ENCODE peak calls at places on chromosome 17, in seven cellular contexts. One of them, this sample, is unnamed. For H3K4me1 and H3K36me3, the result is how much of the 10 kb centered on the place peaks cover.

GRCh38 chr17:53142890-53143289 is 679.8 kb upstream of the KIF2B start:
- DNase-seq in adrenal gland: no peak
- DNase-seq in HepG2: no peak
- DNase-seq in sigmoid colon: no peak
- DNase-seq in transverse colon: no peak
- DNase-seq in heart left ventricle: no peak
- DNase-seq in uterus: no peak
- DNase-seq in this sample: no peak

GRCh38 chr17:62599964-62600657 is 27.4 kb upstream of the MRC2 start:
- DNase-seq in HepG2: no peak
- DNase-seq in transverse colon: no peak
- DNase-seq in uterus: no peak
- DNase-seq in heart left ventricle: no peak
- DNase-seq in sigmoid colon: no peak
- DNase-seq in adrenal gland: no peak
- DNase-seq in this sample: no peak

GRCh38 chr17:4605826-4606225 is 21.5 kb downstream of the SMTNL2 start:
- DNase-seq in adrenal gland: peak
- DNase-seq in HepG2: no peak
- DNase-seq in uterus: peak
- DNase-seq in heart left ventricle: peak
- DNase-seq in transverse colon: peak
- DNase-seq in sigmoid colon: no peak
- DNase-seq in this sample: no peak

GRCh38 chr17:78330570-78331224 is 29.2 kb downstream of the SOCS3 start:
- DNase-seq in transverse colon: peak
- DNase-seq in adrenal gland: no peak
- DNase-seq in uterus: peak
- DNase-seq in HepG2: no peak
- DNase-seq in sigmoid colon: no peak
- DNase-seq in heart left ventricle: peak
- DNase-seq in this sample: no peak

GRCh38 chr17:51653902-51654301 is 393.6 kb downstream of the UTP18 start:
- DNase-seq in HepG2: no peak
- DNase-seq in adrenal gland: no peak
- DNase-seq in uterus: no peak
- DNase-seq in transverse colon: no peak
- DNase-seq in heart left ventricle: no peak
- DNase-seq in sigmoid colon: no peak
- DNase-seq in this sample: no peak

GRCh38 chr17:50684612-50685333 is 22.9 kb downstream of the ANKRD40 start:
- DNase-seq in adrenal gland: peak
- DNase-seq in sigmoid colon: peak
- DNase-seq in heart left ventricle: no peak
- DNase-seq in uterus: no peak
- DNase-seq in HepG2: peak
- DNase-seq in transverse colon: peak
- DNase-seq in this sample: peak

GRCh38 chr17:50818266-50818665 is 17.1 kb upstream of the WFIKKN2 start:
- DNase-seq in adrenal gland: no peak
- DNase-seq in HepG2: no peak
- DNase-seq in transverse colon: no peak
- DNase-seq in sigmoid colon: no peak
- DNase-seq in heart left ventricle: no peak
- DNase-seq in uterus: no peak
- DNase-seq in this sample: no peak

GRCh38 chr17:76529224-76529642 is 8.3 kb downstream of the CYGB start:
- DNase-seq in heart left ventricle: peak
- DNase-seq in uterus: peak
- DNase-seq in adrenal gland: no peak
- DNase-seq in sigmoid colon: peak
- DNase-seq in HepG2: no peak
- DNase-seq in transverse colon: peak
- DNase-seq in this sample: no peak

GRCh38 chr17:56593741-56594527 is 435 bp downstream of the NOG start:
- DNase-seq in adrenal gland: peak
- DNase-seq in sigmoid colon: peak
- DNase-seq in HepG2: peak
- DNase-seq in transverse colon: peak
- DNase-seq in uterus: peak
- DNase-seq in heart left ventricle: peak
- DNase-seq in this sample: peak

GRCh38 chr17:82603981-82604448 is 44.2 kb downstream of the WDR45B start:
- DNase-seq in uterus: no peak
- DNase-seq in heart left ventricle: peak
- DNase-seq in transverse colon: peak
- DNase-seq in adrenal gland: peak
- DNase-seq in HepG2: no peak
- DNase-seq in sigmoid colon: peak
- DNase-seq in this sample: peak
- TF ChIP-seq POLR2A in uterus: no peak
- TF ChIP-seq POLR2A in heart left ventricle: no peak
- TF ChIP-seq POLR2A in transverse colon: peak
- TF ChIP-seq POLR2A in adrenal gland: no peak
- TF ChIP-seq POLR2A in HepG2: no peak
- TF ChIP-seq POLR2A in sigmoid colon: no peak
- TF ChIP-seq POLR2A in this sample: no peak

DNA sequence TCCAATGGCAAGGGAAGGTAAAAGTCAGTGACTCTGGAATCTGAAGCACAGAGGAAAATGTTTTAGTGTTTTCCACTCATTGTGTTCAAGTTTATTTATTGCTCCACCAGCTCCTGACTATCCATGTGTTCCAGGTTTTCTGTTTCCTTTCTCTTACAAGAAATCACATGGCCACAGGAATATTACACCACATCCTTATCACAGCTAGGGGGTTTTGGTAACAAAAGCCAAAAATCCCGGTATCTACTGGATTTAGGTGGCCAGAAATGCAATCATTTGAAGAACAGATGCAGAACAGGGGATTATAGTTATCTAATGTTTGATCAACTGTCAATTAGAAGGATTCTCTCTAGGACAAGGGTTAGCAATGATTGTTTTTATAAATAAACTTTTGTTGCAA is 47.9 kb downstream of the STH start:
- DNase-seq in adrenal gland: no peak
- DNase-seq in uterus: no peak
- DNase-seq in HepG2: no peak
- DNase-seq in transverse colon: no peak
- DNase-seq in sigmoid colon: no peak
- DNase-seq in heart left ventricle: no peak
- DNase-seq in this sample: no peak
- H3K4me1 ChIP-seq in adrenal gland: under half
- H3K4me1 ChIP-seq in uterus: under half
- H3K4me1 ChIP-seq in HepG2: under half
- H3K4me1 ChIP-seq in transverse colon: under half
- H3K4me1 ChIP-seq in sigmoid colon: under half
- H3K4me1 ChIP-seq in heart left ventricle: under half
- H3K4me1 ChIP-seq in this sample: under half

DNA sequence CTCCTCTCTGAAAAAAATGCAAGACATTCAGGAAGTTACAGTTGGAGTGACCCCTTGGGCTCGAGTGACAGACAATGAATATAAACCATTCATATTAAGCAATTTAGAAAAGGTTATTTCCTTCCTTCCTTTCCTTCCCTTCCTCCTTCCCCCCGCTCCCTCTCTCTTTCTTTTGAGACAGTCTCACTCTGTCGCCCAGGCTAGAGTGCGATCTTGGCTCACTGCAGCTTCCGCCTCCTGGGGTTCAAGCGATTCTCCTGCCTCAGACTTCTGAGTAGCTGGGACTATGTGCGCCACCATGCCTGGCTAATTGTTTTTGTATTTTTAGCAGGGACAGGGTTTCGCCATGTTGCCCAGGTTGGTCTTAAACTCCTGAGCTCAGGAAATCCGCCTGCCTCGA is 13.2 kb downstream of the PSMD12 start:
- DNase-seq in sigmoid colon: no peak
- DNase-seq in uterus: no peak
- DNase-seq in transverse colon: no peak
- DNase-seq in heart left ventricle: no peak
- DNase-seq in adrenal gland: no peak
- DNase-seq in HepG2: no peak
- DNase-seq in this sample: no peak
- H3K36me3 ChIP-seq in sigmoid colon: half or more
- H3K36me3 ChIP-seq in uterus: under half
- H3K36me3 ChIP-seq in transverse colon: under half
- H3K36me3 ChIP-seq in heart left ventricle: half or more
- H3K36me3 ChIP-seq in adrenal gland: half or more
- H3K36me3 ChIP-seq in HepG2: under half
- H3K36me3 ChIP-seq in this sample: under half

DNA sequence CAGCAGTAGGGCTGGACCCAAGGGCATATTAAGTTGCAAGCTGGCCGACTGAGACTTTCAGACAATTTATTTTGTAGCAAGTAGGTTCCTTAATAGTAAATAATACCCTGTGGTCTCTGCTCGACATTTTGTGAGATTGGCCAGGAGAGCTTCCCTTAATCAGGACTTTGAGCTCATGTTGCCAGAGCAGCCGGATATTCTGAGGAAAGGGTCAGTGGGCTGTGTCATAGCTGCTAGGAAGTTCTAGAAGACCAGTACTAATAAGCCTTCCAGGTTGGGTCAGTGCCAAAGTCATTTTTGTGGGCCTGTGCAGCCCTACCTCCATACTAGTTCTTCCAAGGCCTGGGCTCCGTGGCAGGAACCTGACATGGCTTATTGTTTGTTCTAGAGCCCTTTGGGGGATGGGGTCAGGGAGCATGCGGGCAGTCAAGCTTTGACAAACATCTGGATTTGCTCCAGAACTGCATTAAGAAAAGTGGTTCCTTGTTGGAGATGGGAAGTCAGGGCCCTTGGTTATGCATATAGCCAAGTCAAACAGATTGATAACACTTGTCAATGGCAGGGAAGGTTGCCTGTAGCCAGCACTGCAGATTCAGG is 7.5 kb downstream of the ALKBH5 start:
- DNase-seq in transverse colon: no peak
- DNase-seq in uterus: no peak
- DNase-seq in heart left ventricle: no peak
- DNase-seq in sigmoid colon: peak
- DNase-seq in HepG2: peak
- DNase-seq in adrenal gland: peak
- DNase-seq in this sample: peak
- TF ChIP-seq POLR2A in transverse colon: no peak
- TF ChIP-seq POLR2A in uterus: no peak
- TF ChIP-seq POLR2A in heart left ventricle: no peak
- TF ChIP-seq POLR2A in sigmoid colon: no peak
- TF ChIP-seq POLR2A in HepG2: no peak
- TF ChIP-seq POLR2A in adrenal gland: no peak
- TF ChIP-seq POLR2A in this sample: no peak

GRCh38 chr17:47905221-47905733 is 9.2 kb downstream of the SP2 start:
- DNase-seq in adrenal gland: peak
- DNase-seq in uterus: peak
- DNase-seq in sigmoid colon: peak
- DNase-seq in transverse colon: peak
- DNase-seq in heart left ventricle: peak
- DNase-seq in HepG2: peak
- DNase-seq in this sample: peak

GRCh38 chr17:47899643-47900042 is 3.6 kb downstream of the SP2 start:
- DNase-seq in HepG2: no peak
- DNase-seq in transverse colon: no peak
- DNase-seq in sigmoid colon: no peak
- DNase-seq in adrenal gland: no peak
- DNase-seq in uterus: no peak
- DNase-seq in heart left ventricle: peak
- DNase-seq in this sample: no peak

GRCh38 chr17:47898246-47898645 is 2.2 kb downstream of the SP2 start:
- DNase-seq in sigmoid colon: no peak
- DNase-seq in heart left ventricle: no peak
- DNase-seq in adrenal gland: no peak
- DNase-seq in HepG2: no peak
- DNase-seq in transverse colon: no peak
- DNase-seq in uterus: no peak
- DNase-seq in this sample: no peak

GRCh38 chr17:47901423-47901822 is 5.4 kb downstream of the SP2 start:
- DNase-seq in adrenal gland: no peak
- DNase-seq in uterus: no peak
- DNase-seq in sigmoid colon: no peak
- DNase-seq in heart left ventricle: no peak
- DNase-seq in HepG2: no peak
- DNase-seq in transverse colon: no peak
- DNase-seq in this sample: no peak

GRCh38 chr17:47902039-47902744 is 6.2 kb downstream of the SP2 start:
- DNase-seq in sigmoid colon: no peak
- DNase-seq in HepG2: no peak
- DNase-seq in adrenal gland: no peak
- DNase-seq in uterus: no peak
- DNase-seq in transverse colon: no peak
- DNase-seq in heart left ventricle: no peak
- DNase-seq in this sample: no peak
- H3K4me1 ChIP-seq in sigmoid colon: under half
- H3K4me1 ChIP-seq in HepG2: under half
- H3K4me1 ChIP-seq in adrenal gland: under half
- H3K4me1 ChIP-seq in uterus: under half
- H3K4me1 ChIP-seq in transverse colon: under half
- H3K4me1 ChIP-seq in heart left ventricle: under half
- H3K4me1 ChIP-seq in this sample: under half

This sample was measured in right lobe of liver.